ENCODE peak calls at places on chromosome 16, in seven cellular contexts. One of them, this sample, is unnamed.

GRCh38 chr16:55643161-55643970 is 12.4 kb upstream of the SLC6A2 start:
- DNase-seq in GM12878: no peak
- DNase-seq in K562: no peak
- DNase-seq in H1: no peak
- DNase-seq in SK-N-SH: no peak
- DNase-seq in A549: no peak
- DNase-seq in HepG2: peak
- DNase-seq in this sample: peak

GRCh38 chr16:79307214-79307613 is 293.3 kb downstream of the MAF start:
- DNase-seq in K562: no peak
- DNase-seq in A549: no peak
- DNase-seq in HepG2: no peak
- DNase-seq in H1: no peak
- DNase-seq in GM12878: no peak
- DNase-seq in SK-N-SH: no peak
- DNase-seq in this sample: no peak

GRCh38 chr16:54568897-54569807 is 282.6 kb upstream of the IRX3 start:
- DNase-seq in HepG2: no peak
- DNase-seq in K562: no peak
- DNase-seq in A549: no peak
- DNase-seq in GM12878: no peak
- DNase-seq in H1: no peak
- DNase-seq in SK-N-SH: no peak
- DNase-seq in this sample: no peak

GRCh38 chr16:69186642-69187386 is at the start of gene SNTB2:
- DNase-seq in A549: peak
- DNase-seq in K562: peak
- DNase-seq in SK-N-SH: peak
- DNase-seq in H1: peak
- DNase-seq in GM12878: peak
- DNase-seq in HepG2: peak
- DNase-seq in this sample: peak

GRCh38 chr16:48959204-48959603 is 322.4 kb downstream of the CBLN1 start:
- DNase-seq in H1: no peak
- DNase-seq in SK-N-SH: no peak
- DNase-seq in A549: no peak
- DNase-seq in GM12878: no peak
- DNase-seq in HepG2: no peak
- DNase-seq in K562: no peak
- DNase-seq in this sample: no peak

GRCh38 chr16:85898521-85899442 is at the start of gene IRF8:
- DNase-seq in HepG2: no peak
- DNase-seq in SK-N-SH: peak
- DNase-seq in K562: no peak
- DNase-seq in A549: no peak
- DNase-seq in GM12878: peak
- DNase-seq in H1: no peak
- DNase-seq in this sample: no peak

GRCh38 chr16:70660672-70661350 is 14.5 kb downstream of the IL34 start:
- DNase-seq in A549: no peak
- DNase-seq in SK-N-SH: peak
- DNase-seq in HepG2: no peak
- DNase-seq in GM12878: no peak
- DNase-seq in K562: no peak
- DNase-seq in H1: no peak
- DNase-seq in this sample: no peak

GRCh38 chr16:19289805-19290490 is 4.4 kb downstream of the CLEC19A start:
- DNase-seq in K562: no peak
- DNase-seq in H1: no peak
- DNase-seq in SK-N-SH: peak
- DNase-seq in HepG2: no peak
- DNase-seq in GM12878: no peak
- DNase-seq in A549: no peak
- DNase-seq in this sample: no peak

GRCh38 chr16:30623558-30624283 is 13.5 kb upstream of the ZNF689 start:
- DNase-seq in HepG2: no peak
- DNase-seq in GM12878: no peak
- DNase-seq in H1: no peak
- DNase-seq in A549: no peak
- DNase-seq in K562: no peak
- DNase-seq in SK-N-SH: no peak
- DNase-seq in this sample: no peak

GRCh38 chr16:22262460-22262859 is 34.7 kb upstream of the POLR3E start:
- DNase-seq in HepG2: no peak
- DNase-seq in K562: no peak
- DNase-seq in A549: no peak
- DNase-seq in SK-N-SH: no peak
- DNase-seq in GM12878: no peak
- DNase-seq in H1: no peak
- DNase-seq in this sample: peak

GRCh38 chr16:31700530-31701388 is 172.8 kb upstream of the ZNF267 start:
- DNase-seq in H1: no peak
- DNase-seq in GM12878: peak
- DNase-seq in SK-N-SH: peak
- DNase-seq in K562: peak
- DNase-seq in A549: no peak
- DNase-seq in HepG2: peak
- DNase-seq in this sample: peak

GRCh38 chr16:52591441-52592215 is 44.7 kb upstream of the TOX3 start:
- DNase-seq in A549: no peak
- DNase-seq in H1: no peak
- DNase-seq in K562: no peak
- DNase-seq in HepG2: no peak
- DNase-seq in SK-N-SH: no peak
- DNase-seq in GM12878: no peak
- DNase-seq in this sample: no peak

GRCh38 chr16:72835041-72835440 is 212.9 kb downstream of the ZFHX3 start:
- DNase-seq in GM12878: no peak
- DNase-seq in H1: no peak
- DNase-seq in A549: no peak
- DNase-seq in SK-N-SH: no peak
- DNase-seq in HepG2: no peak
- DNase-seq in K562: no peak
- DNase-seq in this sample: no peak

GRCh38 chr16:73711441-73712080 is 585.1 kb upstream of the PSMD7 start:
- DNase-seq in SK-N-SH: no peak
- DNase-seq in A549: no peak
- DNase-seq in K562: no peak
- DNase-seq in HepG2: no peak
- DNase-seq in GM12878: no peak
- DNase-seq in H1: no peak
- DNase-seq in this sample: no peak

GRCh38 chr16:65967376-65967775 is 399.1 kb upstream of the CDH5 start:
- DNase-seq in GM12878: no peak
- DNase-seq in H1: no peak
- DNase-seq in HepG2: no peak
- DNase-seq in K562: no peak
- DNase-seq in A549: no peak
- DNase-seq in SK-N-SH: no peak
- DNase-seq in this sample: peak

GRCh38 chr16:31501966-31502348 is 6.2 kb downstream of the RUSF1 start:
- DNase-seq in SK-N-SH: no peak
- DNase-seq in GM12878: no peak
- DNase-seq in H1: no peak
- DNase-seq in K562: no peak
- DNase-seq in A549: no peak
- DNase-seq in HepG2: no peak
- DNase-seq in this sample: no peak

GRCh38 chr16:85357323-85357722 is 245.1 kb upstream of the CIBAR2 start:
- DNase-seq in A549: no peak
- DNase-seq in GM12878: no peak
- DNase-seq in H1: no peak
- DNase-seq in HepG2: no peak
- DNase-seq in SK-N-SH: no peak
- DNase-seq in K562: no peak
- DNase-seq in this sample: no peak

GRCh38 chr16:17277981-17278381 is 192.8 kb downstream of the XYLT1 start:
- DNase-seq in K562: no peak
- DNase-seq in A549: peak
- DNase-seq in SK-N-SH: no peak
- DNase-seq in HepG2: peak
- DNase-seq in H1: no peak
- DNase-seq in GM12878: no peak
- DNase-seq in this sample: peak

GRCh38 chr16:69930117-69930776 is 20.9 kb upstream of the CLEC18A start:
- DNase-seq in A549: peak
- DNase-seq in SK-N-SH: peak
- DNase-seq in H1: no peak
- DNase-seq in K562: peak
- DNase-seq in GM12878: no peak
- DNase-seq in HepG2: peak
- DNase-seq in this sample: peak

GRCh38 chr16:26240807-26241206 is 549.0 kb downstream of the HS3ST4 start:
- DNase-seq in H1: no peak
- DNase-seq in A549: no peak
- DNase-seq in SK-N-SH: no peak
- DNase-seq in HepG2: no peak
- DNase-seq in K562: no peak
- DNase-seq in GM12878: no peak
- DNase-seq in this sample: no peak

GRCh38 chr16:24685539-24686432 is 43.7 kb upstream of the TNRC6A start:
- DNase-seq in GM12878: no peak
- DNase-seq in SK-N-SH: peak
- DNase-seq in HepG2: peak
- DNase-seq in A549: peak
- DNase-seq in H1: no peak
- DNase-seq in K562: peak
- DNase-seq in this sample: peak

GRCh38 chr16:55046513-55046912 is 115.8 kb downstream of the IRX5 start:
- DNase-seq in HepG2: no peak
- DNase-seq in H1: no peak
- DNase-seq in SK-N-SH: no peak
- DNase-seq in GM12878: no peak
- DNase-seq in A549: no peak
- DNase-seq in K562: no peak
- DNase-seq in this sample: no peak

GRCh38 chr16:55144656-55145055 is 179.3 kb upstream of the IRX6 start:
- DNase-seq in A549: no peak
- DNase-seq in SK-N-SH: no peak
- DNase-seq in K562: no peak
- DNase-seq in HepG2: no peak
- DNase-seq in GM12878: no peak
- DNase-seq in H1: no peak
- DNase-seq in this sample: no peak

GRCh38 chr16:67914758-67915622 is 16.7 kb downstream of the CTRL start:
- DNase-seq in H1: no peak
- DNase-seq in HepG2: no peak
- DNase-seq in SK-N-SH: peak
- DNase-seq in GM12878: no peak
- DNase-seq in A549: no peak
- DNase-seq in K562: no peak
- DNase-seq in this sample: no peak

GRCh38 chr16:67915831-67916723 is 15.6 kb downstream of the CTRL start:
- DNase-seq in A549: no peak
- DNase-seq in H1: no peak
- DNase-seq in HepG2: peak
- DNase-seq in SK-N-SH: peak
- DNase-seq in GM12878: no peak
- DNase-seq in K562: no peak
- DNase-seq in this sample: peak

GRCh38 chr16:67917140-67917851 is 14.4 kb downstream of the CTRL start:
- DNase-seq in GM12878: no peak
- DNase-seq in A549: no peak
- DNase-seq in SK-N-SH: no peak
- DNase-seq in K562: no peak
- DNase-seq in H1: no peak
- DNase-seq in HepG2: no peak
- DNase-seq in this sample: peak

GRCh38 chr16:67919618-67920210 is 11.9 kb downstream of the CTRL start:
- DNase-seq in H1: no peak
- DNase-seq in A549: no peak
- DNase-seq in K562: no peak
- DNase-seq in GM12878: no peak
- DNase-seq in HepG2: no peak
- DNase-seq in SK-N-SH: no peak
- DNase-seq in this sample: no peak

GRCh38 chr16:67917852-67918236 is 13.8 kb downstream of the CTRL start:
- DNase-seq in SK-N-SH: no peak
- DNase-seq in GM12878: no peak
- DNase-seq in H1: no peak
- DNase-seq in HepG2: peak
- DNase-seq in K562: peak
- DNase-seq in A549: peak
- DNase-seq in this sample: peak
- TF ChIP-seq RFX5 in SK-N-SH: no peak
- TF ChIP-seq RFX5 in GM12878: no peak
- TF ChIP-seq RFX5 in H1: no peak
- TF ChIP-seq RFX5 in HepG2: no peak
- TF ChIP-seq RFX5 in K562: no peak
- TF ChIP-seq RFX5 in A549: no peak
- TF ChIP-seq RFX5 in this sample: no peak

DNA sequence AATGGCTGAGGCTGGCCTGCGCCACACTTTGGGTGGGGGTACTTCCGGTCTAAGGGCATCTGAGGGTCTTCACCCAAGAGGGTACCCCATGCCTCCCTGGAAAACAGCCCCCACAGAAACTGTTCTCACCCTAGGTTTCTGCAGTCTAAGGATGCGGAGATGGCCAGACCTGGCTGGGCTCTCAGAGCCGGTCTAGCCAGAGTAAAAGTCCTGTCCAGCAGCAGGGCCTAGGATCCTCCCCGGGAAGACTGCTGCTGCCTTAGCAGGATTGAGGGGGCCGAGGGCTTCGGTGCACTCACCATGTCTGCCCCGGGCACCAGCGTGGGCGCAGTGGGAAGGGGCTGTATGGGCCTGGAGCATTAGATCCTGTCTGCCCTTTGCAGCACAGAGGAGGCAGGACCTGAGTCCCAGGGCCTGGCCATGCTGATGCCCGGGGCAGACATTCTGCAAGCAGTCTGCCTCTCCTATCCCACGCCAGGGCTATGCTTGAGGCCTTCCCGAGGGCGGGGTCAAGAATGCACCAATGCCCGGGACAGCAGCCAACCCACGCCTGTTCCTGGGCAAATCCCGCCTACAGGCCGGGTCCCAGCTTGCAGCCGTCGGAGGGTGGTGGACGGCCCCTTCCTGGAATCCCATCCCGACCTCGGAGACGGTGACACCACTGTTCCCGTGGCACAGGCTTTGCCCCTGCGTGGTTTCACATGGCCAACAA is 54.7 kb downstream of the CBFA2T3 start:
- DNase-seq in K562: no peak
- DNase-seq in GM12878: no peak
- DNase-seq in SK-N-SH: no peak
- DNase-seq in H1: no peak
- DNase-seq in A549: no peak
- DNase-seq in HepG2: no peak
- DNase-seq in this sample: peak
- H3K27ac ChIP-seq in K562: no peak
- H3K27ac ChIP-seq in GM12878: no peak
- H3K27ac ChIP-seq in SK-N-SH: no peak
- H3K27ac ChIP-seq in H1: no peak
- H3K27ac ChIP-seq in A549: no peak
- H3K27ac ChIP-seq in HepG2: no peak
- H3K27ac ChIP-seq in this sample: no peak

GRCh38 chr16:67552476-67552875 is 9.8 kb upstream of the CTCF start:
- DNase-seq in H1: no peak
- DNase-seq in A549: no peak
- DNase-seq in HepG2: no peak
- DNase-seq in GM12878: no peak
- DNase-seq in SK-N-SH: no peak
- DNase-seq in K562: no peak
- DNase-seq in this sample: no peak
- TF ChIP-seq RFX5 in H1: no peak
- TF ChIP-seq RFX5 in A549: no peak
- TF ChIP-seq RFX5 in HepG2: no peak
- TF ChIP-seq RFX5 in GM12878: no peak
- TF ChIP-seq RFX5 in SK-N-SH: no peak
- TF ChIP-seq RFX5 in K562: no peak
- TF ChIP-seq RFX5 in this sample: no peak

GRCh38 chr16:75921281-75921680 is 195.0 kb upstream of the CPHXL start:
- DNase-seq in GM12878: no peak
- DNase-seq in A549: no peak
- DNase-seq in HepG2: no peak
- DNase-seq in K562: no peak
- DNase-seq in H1: no peak
- DNase-seq in SK-N-SH: no peak
- DNase-seq in this sample: no peak
- H3K27ac ChIP-seq in GM12878: no peak
- H3K27ac ChIP-seq in A549: no peak
- H3K27ac ChIP-seq in HepG2: no peak
- H3K27ac ChIP-seq in K562: no peak
- H3K27ac ChIP-seq in H1: no peak
- H3K27ac ChIP-seq in SK-N-SH: no peak
- H3K27ac ChIP-seq in this sample: no peak